ENCODE peak calls at places on chromosomes 3 and 15, in ten cellular contexts. K is GM10248, L is GM12865, Y is right atrium auricular region, N is IMR-90, J is A673, I is spleen, Z is endothelial cell, A is WERI-Rb-1, G is SK-N-SH. E is an unnamed sample.

GRCh38 chr3:25654576-25654975 is 10.1 kb downstream of the TOP2B start:
- DNase-seq in G (no peak), J (no peak), N (no peak), Y (no peak), I (no peak), K (no peak), A (no peak), L (no peak), Z (no peak), E (no peak)

GRCh38 chr15:97904196-97904572 is 56.3 kb upstream of the ARRDC4 start:
- DNase-seq in Z (peak), N (peak), L (no peak), I (peak), Y (no peak), K (peak), A (peak), J (peak), G (peak), E (peak)

GRCh38 chr15:90407871-90408317 is 19.9 kb downstream of the IQGAP1 start:
- DNase-seq in Z (no peak), N (peak), L (peak), G (no peak), K (no peak), A (no peak), Y (no peak), J (no peak), I (no peak), E (peak)

GRCh38 chr15:34616613-34617012 is 33.2 kb upstream of the GOLGA8B start:
- DNase-seq in N (peak), I (no peak), K (no peak), L (peak), G (no peak), Z (no peak), Y (no peak), A (no peak), J (peak), E (no peak)

GRCh38 chr3:71127463-71128243 is 455.9 kb downstream of the FOXP1 start:
- DNase-seq in A (no peak), G (no peak), I (no peak), N (peak), K (no peak), L (no peak), J (no peak), Z (no peak), Y (no peak), E (peak)

GRCh38 chr15:47588968-47589367 is 128.3 kb upstream of the SEMA6D start:
- DNase-seq in Z (no peak), G (no peak), L (no peak), J (peak), K (no peak), Y (no peak), I (no peak), N (no peak), A (peak), E (no peak)

GRCh38 chr3:28916713-28917499 is 364.0 kb upstream of the RBMS3 start:
- DNase-seq in J (peak), G (peak), Y (peak), A (peak), N (peak), L (peak), Z (peak), I (peak), K (peak), E (peak)

GRCh38 chr15:68285243-68285980 is 7.9 kb downstream of the FEM1B start:
- DNase-seq in Z (no peak), J (no peak), N (no peak), A (no peak), K (no peak), G (no peak), I (peak), Y (no peak), L (no peak), E (no peak)

GRCh38 chr3:45124379-45124778 is 21.8 kb downstream of the CDCP1 start:
- DNase-seq in K (no peak), L (no peak), Z (no peak), G (no peak), N (peak), I (no peak), Y (no peak), J (no peak), A (no peak), E (no peak)

GRCh38 chr3:18679226-18679625 is 254.1 kb upstream of the SATB1 start:
- DNase-seq in L (no peak), N (no peak), I (no peak), K (no peak), J (no peak), Z (no peak), A (no peak), G (no peak), Y (no peak), E (peak)

GRCh38 chr3:126346466-126346865 is 10.7 kb downstream of the KLF15 start:
- DNase-seq in L (no peak), Z (no peak), N (no peak), G (no peak), I (peak), J (no peak), K (no peak), Y (no peak), A (peak), E (no peak)

GRCh38 chr3:31488475-31489017 is 44.2 kb upstream of the STT3B start:
- DNase-seq in G (no peak), I (no peak), K (no peak), J (no peak), N (no peak), A (no peak), L (no peak), Z (no peak), Y (no peak), E (no peak)

GRCh38 chr3:39000008-39000450 is 51.7 kb downstream of the SCN11A start:
- DNase-seq in J (peak), A (no peak), Y (no peak), G (peak), L (peak), K (peak), Z (no peak), N (peak), I (no peak), E (no peak)

GRCh38 chr15:85743392-85744045 is 51.2 kb downstream of the KLHL25 start:
- DNase-seq in A (no peak), Y (peak), Z (no peak), G (no peak), I (no peak), K (no peak), J (no peak), L (no peak), N (no peak), E (no peak)

GRCh38 chr3:58723197-58723596 is 56.6 kb upstream of the FAM3D start:
- DNase-seq in L (no peak), A (no peak), Z (no peak), J (no peak), K (no peak), N (peak), I (no peak), G (no peak), Y (no peak), E (no peak)

GRCh38 chr15:89912145-89912673 is 543 bp downstream of the ARPIN start:
- DNase-seq in L (no peak), I (peak), K (no peak), A (peak), N (no peak), Z (peak), Y (peak), J (no peak), G (peak), E (no peak)

GRCh38 chr15:60399931-60400330 is 2.1 kb upstream of the ANXA2 start:
- DNase-seq in Z (no peak), K (no peak), Y (no peak), L (no peak), A (no peak), N (peak), G (no peak), I (no peak), J (no peak), E (no peak)

GRCh38 chr15:56042982-56043980 is 49.9 kb upstream of the NEDD4 start:
- DNase-seq in L (peak), Y (no peak), J (peak), A (no peak), Z (no peak), K (no peak), G (no peak), I (no peak), N (no peak), E (peak)

GRCh38 chr15:33022629-33023028 is 171.9 kb downstream of the FMN1 start:
- DNase-seq in K (no peak), A (no peak), N (peak), L (no peak), J (no peak), I (no peak), G (peak), Y (no peak), Z (peak), E (no peak)

GRCh38 chr3:187833375-187833774 is 88.1 kb upstream of the BCL6 start:
- DNase-seq in Y (no peak), A (no peak), L (no peak), Z (no peak), K (no peak), I (no peak), J (no peak), N (no peak), G (no peak), E (no peak)

GRCh38 chr3:21750291-21750690 is 719 bp downstream of the ZNF385D start:
- DNase-seq in I (no peak), G (no peak), J (no peak), Y (no peak), L (peak), N (peak), Z (no peak), A (no peak), K (no peak), E (no peak)

GRCh38 chr3:192817053-192817452 is 89.7 kb upstream of the FGF12 start:
- DNase-seq in N (peak), K (no peak), A (no peak), J (no peak), L (peak), Z (no peak), Y (no peak), G (no peak), I (no peak), E (peak)

GRCh38 chr15:93270937-93271472 is 182.0 kb upstream of the RGMA start:
- DNase-seq in Z (no peak), I (no peak), K (no peak), J (no peak), A (no peak), G (no peak), N (no peak), L (no peak), Y (no peak), E (no peak)

GRCh38 chr15:74374648-74375302 is 7.3 kb upstream of the CYP11A1 start:
- DNase-seq in J (no peak), Z (no peak), N (no peak), I (no peak), A (no peak), L (no peak), Y (no peak), K (no peak), G (peak), E (no peak)
- TF ChIP-seq CTCF in J (no peak), Z (no peak), N (no peak), I (no peak), A (peak), L (peak), Y (no peak), K (no peak), G (no peak), E (no peak)

DNA sequence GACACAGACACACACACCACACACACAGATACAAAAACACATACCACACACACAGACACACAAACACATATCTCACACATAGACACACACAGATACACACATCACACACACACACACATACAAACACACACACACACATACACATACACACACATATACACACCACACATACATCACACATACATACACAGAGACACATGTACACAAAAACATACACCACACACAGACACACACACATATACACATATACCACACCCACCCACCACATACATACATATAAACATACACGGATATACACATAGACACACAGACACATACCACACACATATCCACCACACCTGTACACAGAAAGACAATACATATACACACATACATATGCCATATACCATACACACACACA is 66.7 kb downstream of the RASGRF1 start:
- DNase-seq in J (no peak), I (no peak), A (no peak), L (no peak), Z (no peak), G (no peak), K (no peak), Y (no peak), N (no peak), E (no peak)
- TF ChIP-seq CTCF in J (no peak), I (no peak), A (no peak), L (no peak), Z (no peak), G (no peak), K (no peak), Y (no peak), N (no peak), E (no peak)

GRCh38 chr3:13595485-13595884 is 46.6 kb downstream of the FBLN2 start:
- DNase-seq in L (no peak), N (no peak), Z (no peak), K (no peak), I (peak), A (no peak), Y (no peak), G (no peak), J (no peak), E (no peak)
- TF ChIP-seq CTCF in L (no peak), N (no peak), Z (no peak), K (no peak), I (no peak), A (no peak), Y (no peak), G (no peak), J (no peak), E (no peak)

GRCh38 chr3:59970796-59971195 is 921.0 kb upstream of the CFAP20DC start:
- DNase-seq in K (no peak), J (no peak), N (no peak), I (no peak), Z (no peak), G (no peak), A (no peak), Y (no peak), L (no peak), E (no peak)

GRCh38 chr3:59970384-59970783 is 920.6 kb upstream of the CFAP20DC start:
- DNase-seq in A (no peak), Z (no peak), N (no peak), Y (no peak), I (no peak), J (no peak), L (no peak), G (no peak), K (no peak), E (no peak)

DNA sequence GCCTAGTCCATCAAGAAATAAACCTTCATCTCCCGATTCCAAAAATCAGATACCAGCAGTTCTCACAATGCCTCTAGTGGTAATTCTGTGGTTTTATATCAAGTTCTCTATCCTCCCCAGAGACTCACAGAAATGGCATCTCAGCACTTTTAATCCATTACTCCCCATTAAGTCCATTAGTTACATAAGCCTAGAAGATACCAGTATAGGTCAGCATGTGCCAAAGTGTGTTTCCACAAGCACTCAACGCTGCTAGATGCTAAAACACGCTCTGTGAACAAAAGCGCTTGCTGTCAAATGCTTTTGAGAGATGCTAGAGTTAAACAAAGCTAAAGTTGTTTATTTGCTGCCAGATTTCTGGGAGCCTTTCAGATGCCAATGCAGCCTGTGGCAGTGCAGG is 918.7 kb upstream of the CFAP20DC start:
- DNase-seq in Z (no peak), Y (no peak), A (no peak), J (peak), L (no peak), I (no peak), N (no peak), G (no peak), K (no peak), E (no peak)
- TF ChIP-seq CTCF in Z (no peak), Y (no peak), A (no peak), J (no peak), L (no peak), I (no peak), N (no peak), G (no peak), K (no peak), E (no peak)

GRCh38 chr3:34998905-34999304 is 640.4 kb upstream of the ARPP21 start:
- DNase-seq in Y (no peak), I (no peak), L (no peak), Z (no peak), G (no peak), A (no peak), K (no peak), J (peak), N (no peak), E (no peak)
- TF ChIP-seq CTCF in Y (no peak), I (no peak), L (no peak), Z (no peak), G (no peak), A (no peak), K (no peak), J (no peak), N (no peak), E (no peak)

GRCh38 chr15:101128191-101128590 is 123.7 kb downstream of the CHSY1 start:
- DNase-seq in A (no peak), K (no peak), L (no peak), Y (no peak), J (peak), G (no peak), Z (no peak), N (peak), I (peak), E (no peak)

GRCh38 chr15:101124731-101125558 is 126.9 kb downstream of the CHSY1 start:
- DNase-seq in L (no peak), A (no peak), G (no peak), K (no peak), Y (no peak), I (peak), N (peak), Z (no peak), J (no peak), E (no peak)

GRCh38 chr15:101128696-101129095 is 123.2 kb downstream of the CHSY1 start:
- DNase-seq in A (no peak), J (peak), G (no peak), Z (no peak), Y (no peak), K (no peak), N (no peak), L (no peak), I (peak), E (no peak)

GRCh38 chr15:101127503-101128076 is 124.3 kb downstream of the CHSY1 start:
- DNase-seq in J (peak), G (peak), I (peak), K (peak), L (peak), A (no peak), N (peak), Y (peak), Z (no peak), E (peak)

DNA sequence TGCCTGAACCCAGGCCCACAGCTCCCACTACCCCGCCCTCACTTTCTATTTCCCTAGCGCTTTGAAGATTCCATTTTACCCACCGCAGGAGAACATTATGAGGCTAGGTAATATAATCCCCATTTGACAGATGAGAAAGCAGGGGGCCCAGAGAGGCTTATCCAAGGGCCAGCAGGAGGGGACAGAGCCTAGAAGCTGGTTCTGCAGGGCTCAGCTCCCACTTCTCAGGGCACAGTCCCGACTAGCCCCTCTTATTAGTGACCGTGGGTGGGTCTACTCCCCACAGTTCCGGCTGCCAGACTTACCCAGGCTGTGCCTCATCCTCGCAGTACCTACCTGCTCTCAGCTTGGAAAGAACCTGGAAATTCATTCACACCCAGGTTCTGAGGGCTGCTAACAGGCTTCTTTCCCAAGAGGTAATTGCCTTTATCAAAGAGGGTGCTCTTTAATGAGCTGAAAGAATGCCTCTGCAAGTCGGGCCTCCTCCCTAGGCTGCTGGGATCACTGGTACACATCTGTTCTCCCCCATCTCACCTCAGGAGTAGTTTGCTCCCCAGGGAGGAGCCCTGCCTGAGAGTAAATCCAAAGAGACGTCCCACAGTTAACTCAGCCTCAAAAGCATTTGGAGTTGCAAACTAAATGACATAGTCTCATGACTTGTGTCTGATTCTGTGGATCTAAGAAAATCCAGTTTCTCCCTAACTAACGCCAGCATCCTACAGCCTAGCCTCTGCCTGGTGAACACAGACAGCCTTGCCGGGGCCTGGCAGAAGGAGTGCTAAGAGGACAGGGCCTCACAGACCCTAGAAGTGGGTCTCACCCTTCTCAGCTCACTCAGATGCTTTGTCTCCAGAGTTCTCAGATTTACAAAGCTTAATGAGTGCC is 125.0 kb downstream of the CHSY1 start:
- DNase-seq in L (peak), G (peak), N (peak), J (peak), I (peak), Z (no peak), K (no peak), Y (no peak), A (peak), E (peak)
- TF ChIP-seq CTCF in L (no peak), G (no peak), N (no peak), J (no peak), I (no peak), Z (no peak), K (peak), Y (no peak), A (no peak), E (no peak)

DNA sequence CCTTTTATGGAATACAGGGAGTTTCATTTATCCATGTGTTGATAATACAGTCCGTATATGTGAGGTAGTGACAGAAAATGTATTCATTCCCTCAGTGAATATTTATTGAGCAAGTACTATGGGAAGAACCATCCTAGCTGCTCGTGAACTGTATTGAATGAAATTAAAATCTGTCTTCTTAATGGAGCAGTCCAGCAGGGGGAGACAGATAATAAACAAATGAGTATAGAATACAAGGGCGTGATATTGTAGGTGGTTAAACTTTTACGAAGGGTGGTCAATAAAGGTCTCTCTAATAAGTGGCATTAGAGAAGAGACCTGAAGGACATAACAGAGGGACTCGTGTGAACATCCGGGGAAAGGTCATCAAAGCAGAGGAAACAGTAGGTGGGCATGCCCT is 62.7 kb upstream of the OSTN start:
- DNase-seq in L (peak), J (peak), I (no peak), Z (peak), G (peak), N (peak), A (no peak), Y (no peak), K (peak), E (no peak)
- TF ChIP-seq CTCF in L (peak), J (peak), I (no peak), Z (peak), G (peak), N (peak), A (no peak), Y (no peak), K (peak), E (no peak)

GRCh38 chr3:65861718-65862117 is 177.0 kb downstream of the MAGI1 start:
- DNase-seq in I (no peak), G (no peak), K (no peak), N (no peak), L (no peak), J (no peak), A (no peak), Z (no peak), Y (no peak), E (no peak)
- TF ChIP-seq CTCF in I (no peak), G (no peak), K (no peak), N (no peak), L (no peak), J (no peak), A (no peak), Z (no peak), Y (no peak), E (no peak)

E was measured in activated CD8-positive, alpha-beta T cell treated with anti-CD3 and anti-CD28 coated beads for 36 hours.